ENCODE peak calls at places on chromosome 9, in nine cellular contexts. K is prostate gland; Q is HT-29; F is head of caudate nucleus; T is OCI-LY7; Y is NCI-H510A treated with DMSO at 0.1 percent for 48 hours; L is HTR-8/SVneo; X is activated naive CD4-positive, alpha-beta T cell; H is WERI-Rb-1. S is an unnamed sample.

GRCh38 chr9:98226968-98227367 is 28.5 kb downstream of the TBC1D2 start:
- DNase-seq in T (no peak), Y (no peak), X (no peak), H (peak), F (no peak), K (no peak), Q (no peak), L (no peak), S (no peak)

GRCh38 chr9:126915281-126915816 is 767 bp downstream of the RALGPS1 start:
- DNase-seq in L (no peak), K (peak), Y (peak), T (peak), X (no peak), F (peak), H (peak), Q (peak), S (no peak)

GRCh38 chr9:132348676-132349075 is 6.1 kb downstream of the SETX start:
- DNase-seq in T (no peak), Y (no peak), K (no peak), Q (no peak), H (no peak), L (no peak), F (no peak), X (no peak), S (no peak)

GRCh38 chr9:18829858-18830257 is 203.2 kb downstream of the SAXO1 start:
- DNase-seq in F (no peak), T (no peak), K (no peak), X (no peak), L (no peak), Y (peak), Q (no peak), H (no peak), S (no peak)

GRCh38 chr9:134230092-134230941 is 66.0 kb upstream of the RNU6ATAC start:
- DNase-seq in K (no peak), F (no peak), L (no peak), Q (no peak), X (no peak), H (no peak), Y (no peak), T (no peak), S (no peak)

GRCh38 chr9:92208693-92209524 is 84.6 kb downstream of the IARS1 start:
- DNase-seq in X (no peak), T (no peak), H (no peak), F (no peak), Y (no peak), Q (no peak), K (no peak), L (no peak), S (no peak)

GRCh38 chr9:83425240-83425639 is 113.0 kb downstream of the FRMD3 start:
- DNase-seq in H (peak), T (no peak), K (peak), F (no peak), X (no peak), Q (no peak), Y (peak), L (no peak), S (no peak)

GRCh38 chr9:107246259-107247254 is 36.5 kb upstream of the RAD23B start:
- DNase-seq in K (no peak), F (no peak), Y (no peak), Q (no peak), T (peak), L (no peak), H (peak), X (no peak), S (no peak)

GRCh38 chr9:26870292-26870691 is 22.3 kb downstream of the CAAP1 start:
- DNase-seq in X (no peak), H (no peak), T (no peak), K (no peak), Q (no peak), L (no peak), Y (no peak), F (no peak), S (peak)

GRCh38 chr9:69454327-69454726 is 129.3 kb downstream of the ENTREP1 start:
- DNase-seq in Y (no peak), H (no peak), K (no peak), X (no peak), T (no peak), F (no peak), Q (no peak), L (no peak), S (no peak)

GRCh38 chr9:4786599-4786998 is 6.1 kb upstream of the RCL1 start:
- DNase-seq in H (no peak), L (no peak), K (no peak), X (no peak), Q (no peak), Y (no peak), T (no peak), F (no peak), S (no peak)

GRCh38 chr9:120783611-120784047 is 9.6 kb downstream of the FBXW2 start:
- DNase-seq in T (no peak), L (peak), Q (peak), X (no peak), K (peak), H (no peak), Y (no peak), F (no peak), S (no peak)

GRCh38 chr9:77449177-77450092 is 198.7 kb downstream of the GNA14 start:
- DNase-seq in L (no peak), Q (peak), F (no peak), Y (no peak), X (no peak), T (no peak), H (no peak), K (no peak), S (no peak)

GRCh38 chr9:121876658-121877271 is 216.3 kb downstream of the TTLL11 start:
- DNase-seq in L (no peak), Q (no peak), T (no peak), K (no peak), F (no peak), Y (no peak), H (no peak), X (no peak), S (no peak)

GRCh38 chr9:91966503-91966902 is 16.5 kb upstream of the ROR2 start:
- DNase-seq in Y (no peak), Q (no peak), T (no peak), F (no peak), L (no peak), K (no peak), X (no peak), H (no peak), S (no peak)

GRCh38 chr9:109258619-109259321 is 62.1 kb downstream of the EPB41L4B start:
- DNase-seq in L (no peak), H (peak), Q (no peak), F (peak), K (no peak), X (no peak), Y (peak), T (no peak), S (no peak)

GRCh38 chr9:94912700-94913249 is 186.3 kb downstream of the AOPEP start:
- DNase-seq in T (no peak), K (no peak), F (no peak), X (no peak), L (peak), H (no peak), Q (peak), Y (no peak), S (no peak)

GRCh38 chr9:13942695-13943094 is 371.2 kb downstream of the NFIB start:
- DNase-seq in X (no peak), Q (no peak), F (no peak), Y (no peak), K (no peak), H (no peak), L (peak), T (no peak), S (no peak)

GRCh38 chr9:126838055-126838811 is 22.2 kb upstream of the ZBTB34 start:
- DNase-seq in T (no peak), Q (no peak), L (no peak), H (no peak), K (no peak), Y (no peak), X (no peak), F (no peak), S (no peak)

GRCh38 chr9:112569186-112569585 is 82.6 kb downstream of the KIAA1958 start:
- DNase-seq in H (no peak), F (no peak), Q (no peak), K (no peak), L (no peak), Y (no peak), X (no peak), T (no peak), S (no peak)